ENCODE peak calls at places on chromosomes 11 and 22, in eight cellular contexts. One of them, this sample, is unnamed.
A peak's percentile ranks its signal among the peaks of the same experiment; 100 is the strongest.

GRCh38 chr11:83938148-83938547 is 652.0 kb upstream of the CCDC90B start:
- DNase-seq in lower leg skin: no peak
- DNase-seq in adipocyte: no peak
- DNase-seq in IMR-90: no peak
- DNase-seq in AG04450: no peak
- DNase-seq in cardiac muscle cell: no peak
- DNase-seq in naive thymus-derived CD4-positive, alpha-beta T cell: no peak
- DNase-seq in GM12865: peak; percentile 12
- DNase-seq in this sample: no peak

GRCh38 chr11:76856111-76856510 is 4.6 kb upstream of the ACER3 start:
- DNase-seq in cardiac muscle cell: peak; percentile 49
- DNase-seq in naive thymus-derived CD4-positive, alpha-beta T cell: no peak
- DNase-seq in adipocyte: peak; percentile 34
- DNase-seq in GM12865: no peak
- DNase-seq in lower leg skin: no peak
- DNase-seq in IMR-90: no peak
- DNase-seq in AG04450: no peak
- DNase-seq in this sample: no peak

GRCh38 chr22:20904008-20904979 is 12.9 kb upstream of the CRKL start:
- DNase-seq in lower leg skin: no peak
- DNase-seq in cardiac muscle cell: peak; percentile 97
- DNase-seq in adipocyte: peak; percentile 97
- DNase-seq in GM12865: no peak
- DNase-seq in AG04450: peak; percentile 91
- DNase-seq in IMR-90: peak; percentile 99
- DNase-seq in naive thymus-derived CD4-positive, alpha-beta T cell: no peak
- DNase-seq in this sample: no peak

GRCh38 chr22:37843746-37844089 is 416 bp downstream of the ANKRD54 start:
- DNase-seq in AG04450: no peak
- DNase-seq in adipocyte: peak; percentile 74
- DNase-seq in lower leg skin: no peak
- DNase-seq in IMR-90: peak; percentile 32
- DNase-seq in naive thymus-derived CD4-positive, alpha-beta T cell: no peak
- DNase-seq in cardiac muscle cell: peak; percentile 52
- DNase-seq in GM12865: peak; percentile 73
- DNase-seq in this sample: no peak

GRCh38 chr11:11332141-11332710 is 20.8 kb downstream of the CSNK2A3 start:
- DNase-seq in lower leg skin: no peak
- DNase-seq in naive thymus-derived CD4-positive, alpha-beta T cell: no peak
- DNase-seq in AG04450: no peak
- DNase-seq in cardiac muscle cell: no peak
- DNase-seq in adipocyte: no peak
- DNase-seq in IMR-90: no peak
- DNase-seq in GM12865: no peak
- DNase-seq in this sample: no peak

GRCh38 chr11:123110397-123110796 is 48.5 kb upstream of the HSPA8 start:
- DNase-seq in lower leg skin: no peak
- DNase-seq in AG04450: no peak
- DNase-seq in IMR-90: no peak
- DNase-seq in naive thymus-derived CD4-positive, alpha-beta T cell: no peak
- DNase-seq in adipocyte: no peak
- DNase-seq in GM12865: no peak
- DNase-seq in cardiac muscle cell: no peak
- DNase-seq in this sample: no peak

GRCh38 chr22:26671317-26672059 is 14.1 kb downstream of the MIAT start:
- DNase-seq in adipocyte: no peak
- DNase-seq in cardiac muscle cell: no peak
- DNase-seq in IMR-90: no peak
- DNase-seq in GM12865: peak; percentile 86
- DNase-seq in lower leg skin: peak; percentile 91
- DNase-seq in naive thymus-derived CD4-positive, alpha-beta T cell: peak; percentile 43
- DNase-seq in AG04450: no peak
- DNase-seq in this sample: peak; percentile 73

GRCh38 chr22:22167791-22168189 is 76.8 kb upstream of the VPREB1 start:
- DNase-seq in GM12865: peak; percentile 90
- DNase-seq in naive thymus-derived CD4-positive, alpha-beta T cell: no peak
- DNase-seq in AG04450: no peak
- DNase-seq in cardiac muscle cell: no peak
- DNase-seq in IMR-90: no peak
- DNase-seq in lower leg skin: no peak
- DNase-seq in adipocyte: no peak
- DNase-seq in this sample: no peak

GRCh38 chr11:102314784-102315183 is 2.5 kb upstream of the BIRC3 start:
- DNase-seq in cardiac muscle cell: no peak
- DNase-seq in GM12865: no peak
- DNase-seq in AG04450: no peak
- DNase-seq in IMR-90: no peak
- DNase-seq in adipocyte: no peak
- DNase-seq in naive thymus-derived CD4-positive, alpha-beta T cell: no peak
- DNase-seq in lower leg skin: no peak
- DNase-seq in this sample: no peak

GRCh38 chr11:60336767-60337391 is 9.8 kb downstream of the MS4A6E start:
- DNase-seq in adipocyte: no peak
- DNase-seq in naive thymus-derived CD4-positive, alpha-beta T cell: no peak
- DNase-seq in GM12865: peak; percentile 37
- DNase-seq in lower leg skin: no peak
- DNase-seq in cardiac muscle cell: no peak
- DNase-seq in IMR-90: no peak
- DNase-seq in AG04450: no peak
- DNase-seq in this sample: no peak

GRCh38 chr22:46619830-46620501 is at the start of gene GRAMD4:
- DNase-seq in GM12865: no peak
- DNase-seq in lower leg skin: no peak
- DNase-seq in cardiac muscle cell: peak; percentile 57
- DNase-seq in IMR-90: no peak
- DNase-seq in adipocyte: no peak
- DNase-seq in naive thymus-derived CD4-positive, alpha-beta T cell: no peak
- DNase-seq in AG04450: no peak
- DNase-seq in this sample: no peak

GRCh38 chr11:21654091-21654490 is 538.8 kb upstream of the ANO5 start:
- DNase-seq in GM12865: no peak
- DNase-seq in lower leg skin: no peak
- DNase-seq in cardiac muscle cell: no peak
- DNase-seq in naive thymus-derived CD4-positive, alpha-beta T cell: no peak
- DNase-seq in AG04450: no peak
- DNase-seq in adipocyte: no peak
- DNase-seq in IMR-90: no peak
- DNase-seq in this sample: no peak

GRCh38 chr11:1073851-1074243 is 827 bp upstream of the MUC2 start:
- DNase-seq in lower leg skin: no peak
- DNase-seq in IMR-90: no peak
- DNase-seq in adipocyte: no peak
- DNase-seq in AG04450: no peak
- DNase-seq in cardiac muscle cell: no peak
- DNase-seq in GM12865: no peak
- DNase-seq in naive thymus-derived CD4-positive, alpha-beta T cell: peak; percentile 4
- DNase-seq in this sample: no peak

GRCh38 chr22:36375071-36375980 is 12.4 kb downstream of the MYH9 start:
- DNase-seq in adipocyte: no peak
- DNase-seq in IMR-90: peak; percentile 10
- DNase-seq in cardiac muscle cell: no peak
- DNase-seq in lower leg skin: no peak
- DNase-seq in GM12865: no peak
- DNase-seq in AG04450: no peak
- DNase-seq in naive thymus-derived CD4-positive, alpha-beta T cell: no peak
- DNase-seq in this sample: no peak

GRCh38 chr22:36371920-36372319 is 15.8 kb downstream of the MYH9 start:
- DNase-seq in naive thymus-derived CD4-positive, alpha-beta T cell: no peak
- DNase-seq in cardiac muscle cell: no peak
- DNase-seq in AG04450: no peak
- DNase-seq in lower leg skin: no peak
- DNase-seq in IMR-90: peak; percentile 11
- DNase-seq in adipocyte: no peak
- DNase-seq in GM12865: no peak
- DNase-seq in this sample: no peak

GRCh38 chr22:36374603-36375024 is 13.2 kb downstream of the MYH9 start:
- DNase-seq in cardiac muscle cell: peak; percentile 43
- DNase-seq in IMR-90: peak; percentile 77
- DNase-seq in adipocyte: no peak
- DNase-seq in AG04450: no peak
- DNase-seq in GM12865: no peak
- DNase-seq in naive thymus-derived CD4-positive, alpha-beta T cell: no peak
- DNase-seq in lower leg skin: no peak
- DNase-seq in this sample: no peak

GRCh38 chr22:36376265-36376664 is 11.5 kb downstream of the MYH9 start:
- DNase-seq in adipocyte: no peak
- DNase-seq in cardiac muscle cell: no peak
- DNase-seq in IMR-90: no peak
- DNase-seq in lower leg skin: no peak
- DNase-seq in AG04450: no peak
- DNase-seq in naive thymus-derived CD4-positive, alpha-beta T cell: no peak
- DNase-seq in GM12865: no peak
- DNase-seq in this sample: no peak

GRCh38 chr22:36373258-36373579 is 14.5 kb downstream of the MYH9 start:
- DNase-seq in AG04450: no peak
- DNase-seq in cardiac muscle cell: no peak
- DNase-seq in IMR-90: peak; percentile 9
- DNase-seq in GM12865: no peak
- DNase-seq in adipocyte: no peak
- DNase-seq in lower leg skin: peak; percentile 93
- DNase-seq in naive thymus-derived CD4-positive, alpha-beta T cell: no peak
- DNase-seq in this sample: no peak
- H3K4me3 ChIP-seq in AG04450: no peak overlapping the region
- H3K4me3 ChIP-seq in cardiac muscle cell: no peak overlapping the region
- H3K4me3 ChIP-seq in IMR-90: no peak overlapping the region
- H3K4me3 ChIP-seq in GM12865: no peak overlapping the region
- H3K4me3 ChIP-seq in adipocyte: no peak overlapping the region
- H3K4me3 ChIP-seq in lower leg skin: no peak overlapping the region
- H3K4me3 ChIP-seq in naive thymus-derived CD4-positive, alpha-beta T cell: peak overlapping the region; percentile 21
- H3K4me3 ChIP-seq in this sample: peak overlapping the region; percentile 7

DNA sequence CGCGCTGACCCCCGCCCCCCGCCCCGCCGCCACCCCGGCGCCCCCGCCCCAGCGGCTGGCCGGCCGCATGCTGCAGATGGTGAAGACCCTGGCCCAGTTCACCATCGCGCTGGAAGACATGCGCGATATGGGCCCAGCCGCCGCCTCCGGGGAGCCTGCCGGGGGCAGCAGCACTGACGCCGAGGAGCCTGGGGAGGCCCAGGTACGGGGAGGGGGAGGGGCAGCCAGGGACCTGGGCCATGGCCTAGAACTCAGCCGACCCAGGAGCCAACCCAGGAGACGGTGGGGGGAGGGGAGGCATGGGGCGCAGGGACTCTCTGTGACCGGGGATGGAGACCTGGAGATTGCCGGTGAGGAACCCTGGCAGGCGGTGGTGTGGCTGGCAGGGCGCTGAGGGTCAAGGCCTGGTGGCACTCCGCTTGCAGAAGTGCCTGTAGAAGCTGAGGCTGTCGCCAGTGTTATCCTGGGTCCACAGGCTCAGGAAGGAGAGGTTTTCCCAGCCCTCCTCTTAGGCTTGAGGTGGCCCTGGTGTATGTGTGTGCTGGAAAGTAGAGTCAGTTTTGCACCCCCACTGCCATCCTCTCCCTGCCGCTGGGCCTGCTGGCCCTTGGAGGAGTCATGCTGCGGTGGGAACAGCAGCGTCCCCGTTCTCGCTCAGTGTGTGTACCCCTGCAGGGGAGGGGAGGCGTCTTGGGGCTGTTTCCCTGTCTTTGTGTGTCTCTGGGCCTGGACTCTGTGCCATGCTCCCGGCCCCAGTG is 32.9 kb upstream of the RELT start:
- DNase-seq in adipocyte: no peak
- DNase-seq in GM12865: no peak
- DNase-seq in lower leg skin: no peak
- DNase-seq in AG04450: no peak
- DNase-seq in IMR-90: no peak
- DNase-seq in naive thymus-derived CD4-positive, alpha-beta T cell: no peak
- DNase-seq in cardiac muscle cell: no peak
- DNase-seq in this sample: no peak
- H3K4me3 ChIP-seq in adipocyte: no peak overlapping the region
- H3K4me3 ChIP-seq in GM12865: no peak overlapping the region
- H3K4me3 ChIP-seq in lower leg skin: no peak overlapping the region
- H3K4me3 ChIP-seq in AG04450: no peak overlapping the region
- H3K4me3 ChIP-seq in IMR-90: no peak overlapping the region
- H3K4me3 ChIP-seq in naive thymus-derived CD4-positive, alpha-beta T cell: no peak overlapping the region
- H3K4me3 ChIP-seq in cardiac muscle cell: peak overlapping the region; percentile 22
- H3K4me3 ChIP-seq in this sample: peak overlapping the region; percentile 65

DNA sequence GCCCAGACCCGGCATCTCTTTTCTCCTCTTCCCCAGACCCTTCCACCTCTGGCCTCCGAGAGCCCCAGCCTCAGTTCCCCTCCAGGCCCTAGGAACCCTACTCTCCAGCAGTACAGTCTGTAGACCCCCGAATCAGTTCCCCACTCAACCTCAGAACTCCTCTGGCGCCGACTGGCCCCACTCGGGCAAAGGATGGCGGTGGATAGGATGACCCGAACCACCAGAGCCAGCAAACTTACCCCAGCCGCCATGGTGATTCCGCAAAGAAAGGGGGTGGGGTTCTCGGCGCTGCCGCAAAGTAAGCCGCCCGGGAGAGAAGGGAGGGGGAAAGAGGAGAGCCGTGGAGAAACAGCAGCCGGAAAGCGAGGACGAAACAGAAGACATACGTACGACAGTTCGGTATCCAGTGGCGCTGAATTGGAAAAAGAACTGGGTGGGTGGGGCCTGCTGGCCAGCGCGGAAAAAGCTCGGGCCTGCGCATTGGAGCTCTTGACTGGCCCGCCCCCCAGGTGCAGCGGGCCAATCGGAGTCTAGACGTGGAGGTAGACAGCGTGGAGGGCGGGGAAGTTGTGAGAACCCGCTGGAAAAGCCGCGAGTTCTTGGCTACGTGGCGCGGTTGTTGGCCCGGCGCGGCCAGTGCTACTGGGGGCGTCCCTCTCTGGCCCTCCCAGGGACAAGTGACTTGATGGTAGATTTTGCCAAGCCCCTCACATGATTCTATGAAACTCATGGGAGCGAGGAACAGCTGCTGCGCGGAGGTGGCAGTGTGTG is at the start of gene EEF1G:
- DNase-seq in AG04450: peak; percentile 100
- DNase-seq in GM12865: peak; percentile 100
- DNase-seq in lower leg skin: peak; percentile 99
- DNase-seq in naive thymus-derived CD4-positive, alpha-beta T cell: peak; percentile 88
- DNase-seq in cardiac muscle cell: peak; percentile 100
- DNase-seq in adipocyte: peak; percentile 100
- DNase-seq in IMR-90: peak; percentile 100
- DNase-seq in this sample: peak; percentile 98
- H3K4me3 ChIP-seq in AG04450: peak within 1 kb of the TSS; percentile 92
- H3K4me3 ChIP-seq in GM12865: peak within 1 kb of the TSS; percentile 88
- H3K4me3 ChIP-seq in lower leg skin: peak within 1 kb of the TSS; percentile 82
- H3K4me3 ChIP-seq in naive thymus-derived CD4-positive, alpha-beta T cell: peak within 1 kb of the TSS; percentile 82
- H3K4me3 ChIP-seq in cardiac muscle cell: peak within 1 kb of the TSS; percentile 65
- H3K4me3 ChIP-seq in adipocyte: peak within 1 kb of the TSS; percentile 94
- H3K4me3 ChIP-seq in IMR-90: peak within 1 kb of the TSS; percentile 74
- H3K4me3 ChIP-seq in this sample: peak within 1 kb of the TSS; percentile 89

DNA sequence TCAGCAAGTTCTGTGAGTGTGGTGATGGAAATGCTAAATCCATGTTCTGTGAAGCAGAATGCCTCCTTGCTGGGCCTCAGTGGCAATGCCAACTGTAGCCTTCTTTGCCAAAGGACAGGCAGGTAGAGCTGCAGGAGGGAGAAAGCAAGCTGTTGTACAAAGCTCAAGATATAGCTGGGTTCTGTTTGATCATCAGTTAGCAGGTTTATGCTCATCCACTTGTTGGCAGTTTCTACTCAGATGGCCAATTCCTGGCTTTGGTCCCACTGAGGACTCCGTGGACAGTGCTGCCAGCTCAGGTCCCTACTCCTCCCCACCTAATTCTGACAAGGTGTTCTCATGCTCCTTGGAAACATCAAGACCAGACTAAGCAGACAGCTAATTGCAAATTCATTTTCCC is 65.1 kb downstream of the PRSS23 start:
- DNase-seq in GM12865: no peak
- DNase-seq in naive thymus-derived CD4-positive, alpha-beta T cell: no peak
- DNase-seq in AG04450: no peak
- DNase-seq in cardiac muscle cell: no peak
- DNase-seq in adipocyte: no peak
- DNase-seq in IMR-90: no peak
- DNase-seq in lower leg skin: no peak
- DNase-seq in this sample: no peak
- H3K4me3 ChIP-seq in GM12865: no peak overlapping the region
- H3K4me3 ChIP-seq in naive thymus-derived CD4-positive, alpha-beta T cell: no peak overlapping the region
- H3K4me3 ChIP-seq in AG04450: no peak overlapping the region
- H3K4me3 ChIP-seq in cardiac muscle cell: no peak overlapping the region
- H3K4me3 ChIP-seq in adipocyte: no peak overlapping the region
- H3K4me3 ChIP-seq in IMR-90: no peak overlapping the region
- H3K4me3 ChIP-seq in lower leg skin: no peak overlapping the region
- H3K4me3 ChIP-seq in this sample: no peak overlapping the region